ENCODE peak calls at places on chromosomes 12 and 14, in six cellular contexts. T is NCI-H774, U is hypothalamus, I is EH, Q is GM13977, M is HFF-Myc. O is an unnamed sample.

GRCh38 chr12:80033457-80033856 is 65.9 kb upstream of the OTOGL start:
- DNase-seq in T (no peak), U (no peak), I (peak; percentile 91), Q (no peak), M (no peak), O (no peak)

GRCh38 chr12:69157023-69157655 is 82.2 kb upstream of the CPSF6 start:
- DNase-seq in T (peak; percentile 79), U (peak; percentile 17), I (peak; percentile 76), Q (peak; percentile 81), M (peak; percentile 53), O (peak; percentile 97)

GRCh38 chr12:93743999-93744689 is 67.0 kb downstream of the CRADD start:
- DNase-seq in T (no peak), U (no peak), I (no peak), Q (no peak), M (no peak), O (no peak)

GRCh38 chr12:6070472-6071257 is 53.8 kb downstream of the VWF start:
- DNase-seq in T (peak; percentile 15), U (no peak), I (no peak), Q (no peak), M (no peak), O (no peak)

GRCh38 chr12:99722690-99723486 is 75.3 kb downstream of the GARIN6 start:
- DNase-seq in T (no peak), U (no peak), I (no peak), Q (no peak), M (no peak), O (no peak)

GRCh38 chr12:1047898-1048660 is 57.1 kb downstream of the ERC1 start:
- DNase-seq in T (no peak), U (no peak), I (peak; percentile 25), Q (no peak), M (peak; percentile 16), O (no peak)

GRCh38 chr12:20486233-20486632 is 117.9 kb downstream of the PDE3A start:
- DNase-seq in T (no peak), U (no peak), I (peak; percentile 65), Q (no peak), M (no peak), O (no peak)

GRCh38 chr12:62194031-62194430 is 66.2 kb upstream of the USP15 start:
- DNase-seq in T (no peak), U (no peak), I (no peak), Q (no peak), M (no peak), O (no peak)

GRCh38 chr14:38774162-38774561 is 328.9 kb downstream of the SEC23A start:
- DNase-seq in T (no peak), U (no peak), I (no peak), Q (no peak), M (no peak), O (no peak)

GRCh38 chr14:71142375-71143038 is 235.2 kb downstream of the PCNX1 start:
- DNase-seq in T (no peak), U (no peak), I (peak; percentile 99), Q (no peak), M (peak; percentile 78), O (no peak)

GRCh38 chr12:113783811-113784210 is 182.3 kb downstream of the RBM19 start:
- DNase-seq in T (no peak), U (no peak), I (no peak), Q (no peak), M (no peak), O (no peak)

GRCh38 chr14:93970967-93971634 is 5.3 kb downstream of the ASB2 start:
- DNase-seq in T (no peak), U (no peak), I (no peak), Q (peak; percentile 72), M (no peak), O (no peak)

GRCh38 chr12:117596968-117597367 is 235.5 kb upstream of the NOS1 start:
- DNase-seq in T (peak; percentile 68), U (no peak), I (no peak), Q (no peak), M (no peak), O (peak; percentile 16)

GRCh38 chr14:96363751-96364336 is 518 bp downstream of the GSKIP start:
- DNase-seq in T (peak; percentile 18), U (no peak), I (peak; percentile 60), Q (peak; percentile 42), M (no peak), O (peak; percentile 17)

GRCh38 chr14:58547649-58548048 is 90.1 kb upstream of the DACT1 start:
- DNase-seq in T (no peak), U (no peak), I (no peak), Q (no peak), M (no peak), O (no peak)

GRCh38 chr12:88625316-88625715 is 45.0 kb upstream of the KITLG start:
- DNase-seq in T (no peak), U (no peak), I (no peak), Q (no peak), M (no peak), O (no peak)

GRCh38 chr14:101125719-101126375 is 222.3 kb upstream of the RTL1 start:
- DNase-seq in T (no peak), U (no peak), I (no peak), Q (no peak), M (no peak), O (no peak)

GRCh38 chr12:65232490-65233077 is 45.9 kb upstream of the MSRB3 start:
- DNase-seq in T (peak; percentile 8), U (no peak), I (peak; percentile 36), Q (peak; percentile 24), M (no peak), O (no peak)

GRCh38 chr14:29627141-29627540 is 300.5 kb downstream of the PRKD1 start:
- DNase-seq in T (no peak), U (no peak), I (peak; percentile 43), Q (no peak), M (peak; percentile 6), O (no peak)

GRCh38 chr12:15808250-15808971 is 19.2 kb upstream of the EPS8 start:
- DNase-seq in T (no peak), U (no peak), I (peak; percentile 84), Q (no peak), M (no peak), O (no peak)

GRCh38 chr12:68175566-68176033 is 16.1 kb upstream of the IFNG start:
- DNase-seq in T (no peak), U (no peak), I (no peak), Q (peak; percentile 67), M (no peak), O (no peak)

GRCh38 chr12:57123813-57124212 is 4.5 kb upstream of the LRP1 start:
- DNase-seq in T (no peak), U (no peak), I (no peak), Q (no peak), M (no peak), O (no peak)

GRCh38 chr12:79927772-79928474 is 7.0 kb downstream of the PPP1R12A start:
- DNase-seq in T (no peak), U (no peak), I (peak; percentile 45), Q (peak; percentile 37), M (no peak), O (no peak)

GRCh38 chr12:47972895-47973294 is 9.5 kb downstream of the TMEM106C start:
- DNase-seq in T (no peak), U (no peak), I (no peak), Q (no peak), M (no peak), O (no peak)

GRCh38 chr14:99595524-99595923 is 8.5 kb downstream of the CCDC85C start:
- DNase-seq in T (no peak), U (no peak), I (no peak), Q (no peak), M (no peak), O (no peak)

GRCh38 chr12:115543269-115543668 is 734.2 kb downstream of the MED13L start:
- DNase-seq in T (no peak), U (no peak), I (no peak), Q (no peak), M (peak; percentile 16), O (no peak)

GRCh38 chr12:12651752-12652151 is 40.1 kb downstream of the CREBL2 start:
- DNase-seq in T (no peak), U (no peak), I (no peak), Q (no peak), M (no peak), O (no peak)

GRCh38 chr14:50260511-50260910 is 29.1 kb upstream of the SOS2 start:
- DNase-seq in T (no peak), U (no peak), I (peak; percentile 57), Q (peak; percentile 26), M (peak; percentile 26), O (peak; percentile 12)

GRCh38 chr14:105891221-105891602 is 364.8 kb downstream of the TMEM121 start:
- DNase-seq in T (no peak), U (no peak), I (no peak), Q (no peak), M (no peak), O (no peak)

GRCh38 chr12:117863004-117863709 is 105.6 kb downstream of the KSR2 start:
- DNase-seq in T (no peak), U (no peak), I (peak; percentile 58), Q (no peak), M (no peak), O (no peak)

GRCh38 chr12:131386167-131386521 is 324.7 kb upstream of the SFSWAP start:
- DNase-seq in T (no peak), U (no peak), I (no peak), Q (no peak), M (no peak), O (no peak)

GRCh38 chr14:99182548-99183115 is 89.4 kb downstream of the BCL11B start:
- DNase-seq in T (no peak), U (no peak), I (no peak), Q (no peak), M (no peak), O (no peak)

GRCh38 chr14:104395941-104396681 is 183.5 kb upstream of the C14orf180 start:
- DNase-seq in T (no peak), U (no peak), I (no peak), Q (no peak), M (no peak), O (no peak)

GRCh38 chr12:91143241-91143640 is 31.9 kb upstream of the LUM start:
- DNase-seq in T (no peak), U (no peak), I (peak; percentile 27), Q (no peak), M (no peak), O (no peak)

GRCh38 chr12:104473374-104473983 is 16.7 kb downstream of the CHST11 start:
- DNase-seq in T (no peak), U (no peak), I (no peak), Q (no peak), M (no peak), O (no peak)

GRCh38 chr14:96102071-96102856 is 63.1 kb downstream of the C14orf132 start:
- DNase-seq in T (no peak), U (no peak), I (peak; percentile 78), Q (no peak), M (no peak), O (no peak)

GRCh38 chr12:106358410-106359241 is 1.1 kb downstream of the POLR3B start:
- DNase-seq in T (no peak), U (no peak), I (peak; percentile 85), Q (no peak), M (no peak), O (no peak)

GRCh38 chr14:50832935-50833607 is 2.1 kb upstream of the NIN start:
- DNase-seq in T (no peak), U (peak; percentile 3), I (no peak), Q (no peak), M (no peak), O (no peak)